ENCODE peak calls at places on chromosomes 7 and 10, in four cellular contexts. V is H1, U is IMR-90, L is H9. Z is an unnamed sample.

GRCh38 chr10:97842658-97843295 is 6.9 kb upstream of the GOLGA7B start:
- DNase-seq in V (no peak), U (no peak), L (no peak), Z (no peak)

GRCh38 chr10:91856637-91857036 is 52.6 kb downstream of the FGFBP3 start:
- DNase-seq in V (no peak), U (no peak), L (no peak), Z (peak; percentile 38)

GRCh38 chr7:138431517-138431916 is 28.5 kb upstream of the TRIM24 start:
- DNase-seq in V (no peak), U (no peak), L (no peak), Z (peak; percentile 6)

GRCh38 chr7:52995676-52996075 is 39.8 kb upstream of the POM121L12 start:
- DNase-seq in V (no peak), U (no peak), L (no peak), Z (no peak)

GRCh38 chr10:101986277-101986971 is 69.5 kb downstream of the ARMH3 start:
- DNase-seq in V (no peak), U (no peak), L (no peak), Z (peak; percentile 68)

GRCh38 chr7:127893547-127893946 is 137.7 kb downstream of the LRRC4 start:
- DNase-seq in V (no peak), U (no peak), L (no peak), Z (no peak)

GRCh38 chr10:99711129-99711719 is 20.7 kb downstream of the COX15 start:
- DNase-seq in V (no peak), U (peak; percentile 80), L (no peak), Z (peak; percentile 59)

GRCh38 chr7:1829111-1829510 is 159.0 kb downstream of the ELFN1 start:
- DNase-seq in V (peak; percentile 35), U (no peak), L (no peak), Z (no peak)

GRCh38 chr10:75253281-75254220 is 17.8 kb upstream of the COMTD1 start:
- DNase-seq in V (no peak), U (no peak), L (no peak), Z (no peak)

GRCh38 chr10:113126506-113127192 is 176.6 kb downstream of the TCF7L2 start:
- DNase-seq in V (peak; percentile 71), U (peak; percentile 76), L (peak; percentile 70), Z (peak; percentile 86)

GRCh38 chr7:20220824-20221547 is 3.8 kb upstream of the MACC1 start:
- DNase-seq in V (no peak), U (peak; percentile 97), L (no peak), Z (no peak)

GRCh38 chr10:91043173-91043910 is 122.5 kb upstream of the ANKRD1 start:
- DNase-seq in V (no peak), U (peak; percentile 16), L (no peak), Z (peak; percentile 53)

GRCh38 chr7:25598765-25599164 is 370.5 kb upstream of the NPVF start:
- DNase-seq in V (no peak), U (no peak), L (no peak), Z (no peak)

GRCh38 chr7:6637544-6638229 is 569 bp downstream of the ZNF316 start:
- DNase-seq in V (peak; percentile 66), U (peak; percentile 8), L (peak; percentile 50), Z (peak; percentile 46)

GRCh38 chr7:54278847-54279246 is 263.3 kb upstream of the VSTM2A start:
- DNase-seq in V (no peak), U (no peak), L (no peak), Z (peak; percentile 72)

GRCh38 chr7:100630066-100630465 is 11.3 kb downstream of the TFR2 start:
- DNase-seq in V (no peak), U (no peak), L (no peak), Z (no peak)

GRCh38 chr10:61992059-61992460 is 90.6 kb downstream of the ARID5B start:
- DNase-seq in V (no peak), U (peak; percentile 34), L (no peak), Z (no peak)

GRCh38 chr10:70891636-70892035 is 3.3 kb upstream of the PCBD1 start:
- DNase-seq in V (no peak), U (no peak), L (no peak), Z (peak; percentile 55)

GRCh38 chr7:45080958-45081669 is 7.7 kb downstream of the NACAD start:
- DNase-seq in V (no peak), U (no peak), L (peak; percentile 10), Z (no peak)

GRCh38 chr7:112362796-112363195 is 87.5 kb upstream of the IFRD1 start:
- DNase-seq in V (no peak), U (no peak), L (no peak), Z (peak; percentile 91)

GRCh38 chr7:4099651-4100050 is 582.4 kb upstream of the FOXK1 start:
- DNase-seq in V (no peak), U (no peak), L (no peak), Z (no peak)

GRCh38 chr10:113425596-113425995 is 127.3 kb upstream of the HABP2 start:
- DNase-seq in V (no peak), U (no peak), L (no peak), Z (no peak)

GRCh38 chr7:50182734-50183133 is 89.7 kb upstream of the ZPBP start:
- DNase-seq in V (no peak), U (no peak), L (no peak), Z (peak; percentile 13)

GRCh38 chr7:25735674-25736242 is 416.2 kb upstream of the NFE2L3 start:
- DNase-seq in V (no peak), U (no peak), L (no peak), Z (no peak)

GRCh38 chr7:27554826-27555225 is 107.9 kb downstream of the HIBADH start:
- DNase-seq in V (no peak), U (no peak), L (no peak), Z (no peak)

GRCh38 chr7:27564881-27565482 is 97.7 kb downstream of the HIBADH start:
- DNase-seq in V (peak; percentile 46), U (no peak), L (peak; percentile 43), Z (no peak)

GRCh38 chr7:27555670-27556069 is 107.0 kb downstream of the HIBADH start:
- DNase-seq in V (no peak), U (no peak), L (no peak), Z (no peak)

DNA sequence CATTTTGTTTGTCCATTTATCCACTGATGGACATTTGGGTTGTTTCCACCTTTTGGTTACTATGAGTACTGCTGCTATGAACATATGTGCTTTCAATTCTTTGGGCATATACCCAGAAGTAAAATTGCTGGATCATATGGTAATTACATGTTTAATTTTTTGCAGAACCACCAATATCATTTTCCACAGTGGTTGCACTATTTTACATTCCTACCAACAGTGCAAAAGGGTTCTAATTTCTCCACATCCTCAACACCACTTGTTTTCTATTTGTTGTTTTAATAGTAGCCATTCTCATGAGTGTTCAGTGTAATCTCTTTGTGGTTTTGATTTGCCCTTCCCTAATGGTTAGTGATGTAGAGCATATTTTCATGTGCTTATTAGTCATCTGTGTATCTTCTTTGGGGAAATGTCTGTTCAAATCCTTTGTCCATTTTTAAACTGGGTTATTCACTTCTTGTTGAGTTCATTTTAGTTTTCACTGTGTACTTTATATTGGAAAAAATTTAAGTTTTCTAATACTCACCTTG is 101.9 kb downstream of the HIBADH start:
- DNase-seq in V (no peak), U (peak; percentile 91), L (no peak), Z (no peak)
- H4K5ac ChIP-seq in V (no peak overlapping the region), U (no peak overlapping the region), L (no peak overlapping the region), Z (no peak overlapping the region)

GRCh38 chr10:1291178-1292090 is 235.2 kb downstream of the WDR37 start:
- DNase-seq in V (peak; percentile 40), U (no peak), L (no peak), Z (no peak)
- H4K5ac ChIP-seq in V (no peak overlapping the region), U (no peak overlapping the region), L (no peak overlapping the region), Z (no peak overlapping the region)

DNA sequence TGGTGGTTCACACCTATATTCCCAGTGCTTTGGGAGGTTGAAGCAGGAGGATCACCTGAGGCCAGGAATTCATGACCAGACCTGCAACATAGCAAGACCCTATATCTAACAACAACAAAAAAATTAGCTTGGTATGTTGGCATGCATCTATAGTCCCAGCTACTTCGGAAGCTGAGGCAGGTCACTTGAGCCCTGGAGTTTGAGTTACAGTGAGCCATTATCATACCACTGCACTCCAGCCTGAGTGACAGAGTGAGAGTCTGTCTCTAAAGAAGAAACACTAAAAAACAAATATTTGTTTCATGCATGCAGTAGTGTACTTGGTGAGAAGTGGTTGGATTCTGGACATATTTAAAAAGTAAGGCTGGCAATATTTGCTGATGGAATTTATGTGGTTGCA is 198.1 kb downstream of the BBS9 start:
- DNase-seq in V (no peak), U (no peak), L (no peak), Z (no peak)
- H4K5ac ChIP-seq in V (no peak overlapping the region), U (no peak overlapping the region), L (no peak overlapping the region), Z (no peak overlapping the region)

GRCh38 chr7:24249266-24249665 is 34.7 kb upstream of the NPY start:
- DNase-seq in V (no peak), U (no peak), L (no peak), Z (no peak)
- H4K5ac ChIP-seq in V (no peak overlapping the region), U (no peak overlapping the region), L (no peak overlapping the region), Z (no peak overlapping the region)

DNA sequence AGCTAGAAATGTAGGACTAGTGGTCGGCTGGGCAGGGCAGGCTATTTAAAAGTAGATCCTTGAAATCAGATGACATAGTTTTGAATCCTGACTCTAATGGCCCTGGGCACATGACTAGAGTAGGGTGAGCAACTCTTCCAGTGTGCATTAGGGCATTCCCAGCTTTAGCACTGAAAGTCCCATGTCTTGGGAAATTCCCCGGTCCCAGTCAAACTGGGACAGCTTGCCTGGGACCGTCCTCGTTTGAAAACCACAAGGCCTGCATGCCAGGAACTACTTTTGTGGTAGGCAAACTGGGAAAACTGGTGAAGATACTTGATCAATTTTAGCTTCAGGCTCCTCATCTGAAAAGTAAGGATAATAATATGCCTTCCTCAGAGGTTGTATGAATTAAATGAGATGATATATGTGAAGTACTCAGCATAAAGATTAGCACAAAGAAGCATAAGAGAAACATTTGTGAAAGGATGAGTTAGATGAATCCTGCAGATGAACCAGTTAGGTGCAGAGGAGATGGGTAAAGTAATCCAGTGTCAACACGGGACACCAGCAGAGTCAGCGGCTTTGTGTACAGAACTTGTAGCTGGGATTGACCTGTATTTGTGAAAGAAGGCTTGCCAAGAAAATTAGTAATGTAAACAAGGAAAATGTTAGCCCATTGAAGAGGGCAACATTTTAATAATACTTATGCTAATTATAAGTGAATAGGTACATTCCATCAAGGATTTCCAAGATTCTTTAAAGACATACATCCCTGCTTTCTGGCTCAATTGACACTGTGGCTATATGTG is 255.5 kb downstream of the PTEN start:
- DNase-seq in V (no peak), U (no peak), L (no peak), Z (no peak)
- H4K5ac ChIP-seq in V (no peak overlapping the region), U (no peak overlapping the region), L (no peak overlapping the region), Z (no peak overlapping the region)